ENCODE peak calls at places on chromosomes 6 and 20, in five cellular contexts. X is GM12865, J is right atrium auricular region, H is AG10803, P is heart right ventricle. I is an unnamed sample.

GRCh38 chr20:10419550-10420133 is 14.4 kb downstream of the MKKS start:
- DNase-seq in X (no peak), J (no peak), H (no peak), P (no peak), I (no peak)

GRCh38 chr6:31578461-31579118 is 3.2 kb downstream of the TNF start:
- DNase-seq in X (no peak), J (no peak), H (no peak), P (no peak), I (no peak)

GRCh38 chr6:166277021-166277420 is 31.2 kb downstream of the PRR18 start:
- DNase-seq in X (no peak), J (no peak), H (peak), P (no peak), I (peak)

GRCh38 chr6:94956910-94957309 is 620.4 kb upstream of the MANEA start:
- DNase-seq in X (no peak), J (no peak), H (no peak), P (no peak), I (no peak)

GRCh38 chr20:53642196-53643030 is 48.8 kb upstream of the ZNF217 start:
- DNase-seq in X (peak), J (no peak), H (peak), P (no peak), I (no peak)

GRCh38 chr20:48740714-48741113 is 87.1 kb downstream of the PREX1 start:
- DNase-seq in X (peak), J (no peak), H (no peak), P (no peak), I (no peak)

GRCh38 chr20:36355469-36356171 is 49.5 kb downstream of the DLGAP4 start:
- DNase-seq in X (no peak), J (no peak), H (no peak), P (no peak), I (no peak)

GRCh38 chr6:156658186-156658585 is 119.0 kb upstream of the ARID1B start:
- DNase-seq in X (no peak), J (no peak), H (peak), P (no peak), I (peak)

GRCh38 chr6:30725713-30726505 is 5.8 kb downstream of the TUBB start:
- DNase-seq in X (peak), J (no peak), H (peak), P (no peak), I (no peak)

GRCh38 chr6:154580397-154581135 is 70.1 kb upstream of the CNKSR3 start:
- DNase-seq in X (no peak), J (no peak), H (no peak), P (no peak), I (no peak)

GRCh38 chr6:112282217-112282616 is 27.9 kb upstream of the LAMA4 start:
- DNase-seq in X (no peak), J (peak), H (peak), P (peak), I (peak)

GRCh38 chr6:37985355-37985754 is 165.8 kb downstream of the ZFAND3 start:
- DNase-seq in X (peak), J (no peak), H (no peak), P (no peak), I (no peak)

GRCh38 chr6:10268111-10268510 is 146.8 kb downstream of the TFAP2A start:
- DNase-seq in X (no peak), J (no peak), H (no peak), P (no peak), I (no peak)

GRCh38 chr6:168128631-168129291 is 49.7 kb upstream of the FRMD1 start:
- DNase-seq in X (no peak), J (peak), H (no peak), P (no peak), I (no peak)

GRCh38 chr6:74671558-74672025 is 534.3 kb downstream of the COL12A1 start:
- DNase-seq in X (no peak), J (no peak), H (peak), P (no peak), I (peak)

GRCh38 chr20:19964289-19965263 is 52.6 kb upstream of the NAA20 start:
- DNase-seq in X (no peak), J (peak), H (peak), P (no peak), I (peak)

GRCh38 chr20:24917797-24918578 is 31.1 kb upstream of the CST7 start:
- DNase-seq in X (peak), J (no peak), H (peak), P (peak), I (peak)

GRCh38 chr20:48722002-48722731 is 105.6 kb downstream of the PREX1 start:
- DNase-seq in X (peak), J (peak), H (peak), P (no peak), I (peak)

GRCh38 chr6:119449253-119450156 is 99.9 kb upstream of the MAN1A1 start:
- DNase-seq in X (no peak), J (no peak), H (no peak), P (no peak), I (no peak)

GRCh38 chr6:156427345-156427744 is 349.8 kb upstream of the ARID1B start:
- DNase-seq in X (no peak), J (peak), H (peak), P (peak), I (peak)

GRCh38 chr6:155004576-155005345 is 9.6 kb downstream of the TIAM2 start:
- DNase-seq in X (no peak), J (no peak), H (no peak), P (no peak), I (no peak)

GRCh38 chr6:138088307-138088744 is 18.9 kb downstream of the PERP start:
- DNase-seq in X (no peak), J (no peak), H (peak), P (no peak), I (peak)

GRCh38 chr20:23231561-23232218 is 118.9 kb upstream of the NXT1 start:
- DNase-seq in X (no peak), J (no peak), H (peak), P (no peak), I (no peak)

GRCh38 chr6:80433010-80433665 is 326.7 kb downstream of the BCKDHB start:
- DNase-seq in X (no peak), J (no peak), H (no peak), P (no peak), I (no peak)

GRCh38 chr6:28953039-28953872 is 29.5 kb upstream of the TRIM27 start:
- DNase-seq in X (peak), J (no peak), H (peak), P (no peak), I (no peak)

GRCh38 chr20:11166716-11167115 is 492.9 kb upstream of the JAG1 start:
- DNase-seq in X (no peak), J (no peak), H (no peak), P (no peak), I (no peak)

GRCh38 chr6:77447254-77447653 is 16.0 kb downstream of the HTR1B start:
- DNase-seq in X (no peak), J (no peak), H (peak), P (no peak), I (no peak)

GRCh38 chr6:77298298-77298697 is 165.0 kb downstream of the HTR1B start:
- DNase-seq in X (no peak), J (no peak), H (no peak), P (no peak), I (no peak)

GRCh38 chr6:169160091-169160854 is 93.4 kb downstream of the THBS2 start:
- DNase-seq in X (no peak), J (no peak), H (no peak), P (no peak), I (no peak)

GRCh38 chr6:143400258-143401059 is 50.0 kb downstream of the ADAT2 start:
- DNase-seq in X (peak), J (no peak), H (peak), P (no peak), I (no peak)

GRCh38 chr6:131286469-131287040 is 151.3 kb downstream of the AKAP7 start:
- DNase-seq in X (no peak), J (no peak), H (no peak), P (no peak), I (no peak)

GRCh38 chr6:5205035-5205469 is 55.7 kb downstream of the LYRM4 start:
- DNase-seq in X (no peak), J (no peak), H (peak), P (no peak), I (no peak)

GRCh38 chr20:19211661-19212523 is 550 bp upstream of the SLC24A3 start:
- DNase-seq in X (no peak), J (no peak), H (no peak), P (peak), I (no peak)

GRCh38 chr20:32158943-32159660 is 48.4 kb downstream of the PLAGL2 start:
- DNase-seq in X (no peak), J (no peak), H (no peak), P (no peak), I (no peak)

GRCh38 chr20:20946122-20946759 is 159.9 kb downstream of the LINC00237 start:
- DNase-seq in X (no peak), J (no peak), H (no peak), P (no peak), I (no peak)

DNA sequence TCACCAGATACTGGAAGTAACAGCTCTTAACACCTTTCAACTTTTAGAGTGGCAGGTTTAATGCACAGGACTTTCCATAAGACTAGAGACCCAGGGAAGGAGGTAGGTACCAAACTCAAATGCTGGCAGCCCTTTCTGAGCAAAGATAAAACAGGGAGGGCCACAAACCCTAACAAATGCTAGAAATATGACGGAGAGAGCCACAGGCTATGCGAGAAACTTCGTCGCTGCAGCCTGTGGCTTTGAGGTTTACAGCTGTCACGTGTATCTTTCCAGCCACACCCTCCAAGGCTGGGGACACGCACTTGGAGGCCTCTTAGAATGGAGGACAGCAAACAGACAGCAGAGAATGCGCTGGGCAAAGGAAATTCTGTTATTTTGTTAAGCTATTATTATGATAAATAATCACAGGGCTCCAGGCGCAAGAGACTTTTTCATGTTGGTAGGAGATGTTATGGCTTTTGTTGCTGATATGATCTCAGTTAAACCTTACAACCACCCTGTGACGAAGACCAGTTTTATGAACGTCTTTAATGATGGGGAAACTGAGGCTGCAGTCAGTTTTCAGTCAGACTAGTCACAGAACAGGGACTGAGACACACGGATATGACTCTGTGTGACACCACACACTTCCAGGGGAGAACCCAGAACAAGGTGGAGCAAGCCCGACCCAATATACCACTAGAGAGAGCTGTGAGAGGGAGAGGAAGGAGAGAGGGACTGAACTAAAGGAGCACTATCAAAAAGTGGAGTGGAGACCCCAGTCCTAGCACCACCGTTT is 2.0 kb downstream of the TRAM2 start:
- DNase-seq in X (peak), J (peak), H (peak), P (no peak), I (no peak)
- H3K4me3 ChIP-seq in X (peak), J (peak), H (peak), P (peak), I (peak)

GRCh38 chr6:106089981-106090380 is 3.8 kb downstream of the PRDM1 start:
- DNase-seq in X (peak), J (no peak), H (peak), P (no peak), I (peak)
- TF ChIP-seq CTCF in X (peak), J (no peak), H (peak), P (no peak), I (peak)

GRCh38 chr6:33206864-33207568 is 1.3 kb upstream of the RING1 start:
- DNase-seq in X (no peak), J (no peak), H (peak), P (no peak), I (no peak)
- H3K4me3 ChIP-seq in X (peak), J (peak), H (peak), P (peak), I (peak)

DNA sequence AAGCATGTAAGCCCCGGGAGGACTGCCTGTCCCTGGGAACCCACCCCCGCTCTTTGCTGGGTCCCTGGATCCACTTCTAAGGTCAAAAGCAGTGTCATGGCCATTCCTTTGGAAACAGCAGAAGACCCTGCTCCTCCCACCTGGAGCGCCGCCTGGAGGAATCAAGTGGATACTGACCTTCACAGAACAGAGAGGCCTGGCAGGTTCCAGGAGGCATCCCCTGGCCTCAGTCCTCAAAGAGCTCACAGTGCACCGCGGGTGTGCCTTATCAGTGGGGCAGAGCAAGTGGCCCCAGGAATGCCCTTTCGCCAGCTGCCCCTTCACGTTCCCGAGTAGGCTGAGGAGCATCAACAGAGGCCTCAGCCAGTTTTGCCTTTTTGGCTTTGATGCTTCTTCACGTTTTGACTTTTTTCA is 11.1 kb upstream of the SLC4A11 start:
- DNase-seq in X (peak), J (no peak), H (no peak), P (no peak), I (no peak)
- TF ChIP-seq CTCF in X (peak), J (no peak), H (peak), P (peak), I (peak)

GRCh38 chr6:142300758-142301251 is 1.0 kb upstream of the ADGRG6 start:
- DNase-seq in X (no peak), J (no peak), H (peak), P (no peak), I (no peak)

GRCh38 chr6:142300302-142300701 is 1.5 kb upstream of the ADGRG6 start:
- DNase-seq in X (no peak), J (no peak), H (no peak), P (no peak), I (no peak)

GRCh38 chr6:142302427-142303190 is 802 bp downstream of the ADGRG6 start:
- DNase-seq in X (no peak), J (no peak), H (no peak), P (no peak), I (no peak)

GRCh38 chr6:142303191-142303564 is 1.4 kb downstream of the ADGRG6 start:
- DNase-seq in X (no peak), J (no peak), H (no peak), P (no peak), I (no peak)

DNA sequence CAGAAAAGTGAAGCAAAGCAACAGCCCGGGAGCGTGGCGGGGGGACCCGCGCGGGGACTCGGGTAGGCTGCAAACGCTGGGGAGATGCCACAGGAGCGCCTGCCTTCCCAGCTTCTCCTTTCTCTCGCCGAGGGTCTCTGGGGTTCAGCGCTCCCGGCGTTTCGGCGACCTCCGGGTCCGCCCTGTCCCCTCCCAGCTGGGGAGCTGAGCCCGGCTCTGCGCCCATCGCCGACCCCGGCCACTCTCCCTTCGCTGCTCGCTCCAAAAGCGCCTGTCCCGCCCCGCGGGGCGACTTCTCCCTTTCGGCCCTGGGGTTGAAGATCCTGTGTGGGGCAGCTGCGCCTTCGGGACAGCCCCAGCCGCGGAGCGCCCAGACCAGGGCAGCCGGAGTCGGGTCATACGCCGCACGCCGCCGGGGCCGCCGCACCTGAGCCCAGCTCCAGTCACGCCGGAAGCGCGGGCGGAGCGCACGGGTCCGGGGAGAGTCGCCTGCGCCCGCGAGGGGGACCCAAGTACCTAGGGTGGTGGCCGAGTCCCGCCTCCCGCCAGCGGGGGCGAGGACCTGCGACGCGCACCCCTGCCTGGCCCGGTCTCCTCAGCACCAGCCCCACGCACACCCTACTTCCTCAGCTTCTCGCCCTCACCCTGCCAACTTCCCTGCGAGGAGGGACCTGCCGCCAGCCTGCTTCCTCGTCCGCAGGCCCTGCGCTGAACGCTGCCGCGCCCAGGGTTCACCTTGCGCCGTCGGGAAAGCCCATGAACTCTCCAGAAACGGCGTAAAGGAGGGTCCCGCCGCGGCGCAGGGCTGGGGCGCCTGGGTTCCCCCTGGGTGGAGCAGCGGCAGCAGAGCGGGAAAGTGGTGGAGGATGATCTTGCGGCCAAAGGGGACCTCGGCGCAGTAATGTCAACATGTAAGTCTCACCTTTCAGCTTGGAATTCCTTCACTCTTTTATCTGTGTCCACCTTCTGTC is at the start of gene ADGRG6:
- DNase-seq in X (peak), J (no peak), H (peak), P (peak), I (no peak)
- H3K4me3 ChIP-seq in X (peak), J (peak), H (peak), P (peak), I (peak)

DNA sequence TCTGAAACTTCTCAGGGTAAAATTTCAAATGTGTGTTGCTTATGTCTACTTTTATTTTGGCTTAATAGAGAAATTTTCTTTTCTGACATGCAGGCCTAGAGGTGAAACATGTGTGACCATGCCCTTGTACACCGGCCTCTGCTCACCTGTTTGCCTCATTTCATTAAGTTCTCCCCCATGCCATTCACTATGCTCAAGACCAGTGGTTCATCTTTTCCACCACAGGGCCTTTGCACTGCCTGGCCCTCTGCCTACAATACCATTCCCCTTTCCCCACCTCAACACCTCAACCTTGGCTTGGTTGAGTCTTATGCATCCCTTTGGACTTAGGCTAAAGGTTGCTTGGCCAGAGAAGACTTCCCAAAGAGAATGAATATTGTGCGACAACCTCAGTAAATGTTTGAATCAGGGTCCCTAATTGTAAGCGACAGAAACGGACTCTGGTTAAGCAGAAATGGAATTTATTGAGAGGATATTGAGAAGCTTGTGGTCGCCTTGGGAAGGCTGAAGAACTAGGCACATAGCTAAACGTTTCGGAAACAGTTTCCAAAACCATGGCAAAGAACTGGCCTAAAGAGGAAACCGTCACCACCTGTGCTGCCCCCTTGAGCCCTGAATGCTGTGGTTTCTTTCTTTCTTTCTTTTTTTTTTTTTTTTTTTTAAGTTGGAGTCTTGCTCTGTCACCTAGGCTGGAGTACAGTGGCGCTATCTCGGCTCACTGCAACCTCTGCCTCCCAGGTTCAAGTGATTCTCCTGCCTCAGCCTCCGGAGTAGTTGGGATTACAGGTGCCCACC is 152.2 kb downstream of the SOX4 start:
- DNase-seq in X (no peak), J (no peak), H (no peak), P (no peak), I (no peak)
- TF ChIP-seq CTCF in X (no peak), J (no peak), H (no peak), P (no peak), I (no peak)

GRCh38 chr6:27795697-27796494 is 116.3 kb downstream of the OR2B2 start:
- DNase-seq in X (peak), J (no peak), H (peak), P (no peak), I (peak)
- H3K4me3 ChIP-seq in X (no peak), J (no peak), H (no peak), P (no peak), I (no peak)

GRCh38 chr6:7566617-7567173 is 23.3 kb upstream of the SNRNP48 start:
- DNase-seq in X (no peak), J (no peak), H (no peak), P (no peak), I (no peak)
- TF ChIP-seq CTCF in X (no peak), J (no peak), H (no peak), P (no peak), I (no peak)